ENCODE peak calls at places on chromosome 21, in six cellular contexts. Y is EL, K is ascending aorta, M is NCI-H2081, B is left ventricle myocardium superior, I is PC-3. R is an unnamed sample.

GRCh38 chr21:26954591-26955214 is 12.2 kb downstream of the ADAMTS5 start:
- DNase-seq in Y (no peak), K (no peak), M (no peak), B (no peak), I (no peak), R (peak)

GRCh38 chr21:26587621-26588260 is 14.7 kb upstream of the CYYR1 start:
- DNase-seq in Y (peak), K (no peak), M (no peak), B (no peak), I (peak), R (peak)

GRCh38 chr21:41932576-41933258 is 21.1 kb downstream of the C2CD2 start:
- DNase-seq in Y (peak), K (no peak), M (no peak), B (peak), I (peak), R (no peak)

GRCh38 chr21:39799178-39799577 is 54.2 kb downstream of the IGSF5 start:
- DNase-seq in Y (no peak), K (no peak), M (no peak), B (peak), I (no peak), R (no peak)

GRCh38 chr21:21268061-21268471 is 269.9 kb downstream of the NCAM2 start:
- DNase-seq in Y (no peak), K (no peak), M (no peak), B (no peak), I (no peak), R (no peak)

GRCh38 chr21:17711896-17712295 is 99.2 kb upstream of the BTG3 start:
- DNase-seq in Y (no peak), K (no peak), M (no peak), B (no peak), I (no peak), R (no peak)

GRCh38 chr21:41939391-41939790 is 14.4 kb downstream of the C2CD2 start:
- DNase-seq in Y (no peak), K (no peak), M (no peak), B (peak), I (no peak), R (no peak)

GRCh38 chr21:43902441-43902840 is 37.4 kb downstream of the AGPAT3 start:
- DNase-seq in Y (no peak), K (no peak), M (no peak), B (no peak), I (peak), R (peak)

GRCh38 chr21:15370576-15370975 is 305.8 kb upstream of the NRIP1 start:
- DNase-seq in Y (no peak), K (no peak), M (no peak), B (no peak), I (no peak), R (no peak)

GRCh38 chr21:35102488-35103407 is 53.6 kb upstream of the RUNX1 start:
- DNase-seq in Y (no peak), K (peak), M (no peak), B (peak), I (no peak), R (no peak)

GRCh38 chr21:15908187-15908586 is 178.4 kb downstream of the USP25 start:
- DNase-seq in Y (peak), K (no peak), M (no peak), B (no peak), I (no peak), R (no peak)

GRCh38 chr21:42544544-42544943 is 30.9 kb downstream of the SLC37A1 start:
- DNase-seq in Y (no peak), K (no peak), M (no peak), B (no peak), I (no peak), R (no peak)

GRCh38 chr21:33070921-33071877 is 1.3 kb downstream of the OLIG1 start:
- DNase-seq in Y (peak), K (no peak), M (peak), B (no peak), I (no peak), R (peak)

GRCh38 chr21:28342229-28342810 is 650.4 kb downstream of the LTN1 start:
- DNase-seq in Y (no peak), K (no peak), M (no peak), B (no peak), I (no peak), R (no peak)

GRCh38 chr21:37916795-37917142 is 512 bp upstream of the KCNJ6 start:
- DNase-seq in Y (peak), K (no peak), M (no peak), B (no peak), I (no peak), R (peak)

GRCh38 chr21:42568834-42569731 is 55.4 kb downstream of the SLC37A1 start:
- DNase-seq in Y (no peak), K (no peak), M (peak), B (no peak), I (no peak), R (no peak)

GRCh38 chr21:39029086-39029772 is 154.0 kb downstream of the PSMG1 start:
- DNase-seq in Y (peak), K (no peak), M (no peak), B (no peak), I (no peak), R (peak)

GRCh38 chr21:42513151-42513984 is at the start of gene SLC37A1:
- DNase-seq in Y (no peak), K (no peak), M (peak), B (peak), I (peak), R (peak)

GRCh38 chr21:35314896-35315582 is 265.9 kb upstream of the RUNX1 start:
- DNase-seq in Y (no peak), K (no peak), M (no peak), B (no peak), I (no peak), R (no peak)

GRCh38 chr21:17071093-17071492 is 441.8 kb upstream of the CXADR start:
- DNase-seq in Y (no peak), K (no peak), M (no peak), B (no peak), I (no peak), R (no peak)

GRCh38 chr21:17495680-17496079 is 17.2 kb upstream of the CXADR start:
- DNase-seq in Y (no peak), K (no peak), M (peak), B (no peak), I (no peak), R (no peak)

GRCh38 chr21:26715878-26716506 is 129.2 kb downstream of the ADAMTS1 start:
- DNase-seq in Y (peak), K (no peak), M (peak), B (peak), I (peak), R (peak)

GRCh38 chr21:31196724-31197123 is 147.3 kb downstream of the TIAM1 start:
- DNase-seq in Y (no peak), K (no peak), M (no peak), B (no peak), I (no peak), R (no peak)

GRCh38 chr21:41678016-41678935 is 88.6 kb downstream of the RIPK4 start:
- DNase-seq in Y (no peak), K (no peak), M (peak), B (no peak), I (peak), R (no peak)

GRCh38 chr21:34536820-34537219 is 24.8 kb upstream of the KCNE1 start:
- DNase-seq in Y (peak), K (no peak), M (no peak), B (no peak), I (no peak), R (peak)

GRCh38 chr21:46155514-46156377 is at the start of gene FTCD:
- DNase-seq in Y (no peak), K (no peak), M (no peak), B (peak), I (no peak), R (no peak)

GRCh38 chr21:27423073-27423472 is 456.2 kb upstream of the ADAMTS5 start:
- DNase-seq in Y (peak), K (peak), M (no peak), B (peak), I (peak), R (peak)